ENCODE peak calls at places on chromosomes 3 and 15, in seven cellular contexts. One of them, this sample, is unnamed.

GRCh38 chr15:53453253-53454105 is 306.0 kb downstream of the WDR72 start:
- DNase-seq in BE2C: no peak
- DNase-seq in fibroblast of villous mesenchyme: no peak
- DNase-seq in fibroblast of pulmonary artery: no peak
- DNase-seq in esophagus muscularis mucosa: no peak
- DNase-seq in AG10803: no peak
- DNase-seq in IMR-90: no peak
- DNase-seq in this sample: no peak

GRCh38 chr15:69357773-69358765 is 56.1 kb upstream of the KIF23 start:
- DNase-seq in fibroblast of villous mesenchyme: peak; percentile 62
- DNase-seq in esophagus muscularis mucosa: no peak
- DNase-seq in fibroblast of pulmonary artery: peak; percentile 20
- DNase-seq in AG10803: peak; percentile 10
- DNase-seq in IMR-90: peak; percentile 47
- DNase-seq in BE2C: no peak
- DNase-seq in this sample: peak; percentile 41

GRCh38 chr3:174355505-174355904 is 503.6 kb upstream of the NAALADL2 start:
- DNase-seq in fibroblast of villous mesenchyme: peak; percentile 10
- DNase-seq in IMR-90: peak; percentile 28
- DNase-seq in fibroblast of pulmonary artery: peak; percentile 40
- DNase-seq in AG10803: peak; percentile 40
- DNase-seq in esophagus muscularis mucosa: no peak
- DNase-seq in BE2C: no peak
- DNase-seq in this sample: peak; percentile 53

GRCh38 chr3:137347817-137348368 is 390.1 kb downstream of the IL20RB start:
- DNase-seq in BE2C: no peak
- DNase-seq in fibroblast of pulmonary artery: no peak
- DNase-seq in IMR-90: no peak
- DNase-seq in AG10803: no peak
- DNase-seq in fibroblast of villous mesenchyme: no peak
- DNase-seq in esophagus muscularis mucosa: no peak
- DNase-seq in this sample: no peak

GRCh38 chr3:124764746-124765145 is 34.5 kb downstream of the UMPS start:
- DNase-seq in IMR-90: no peak
- DNase-seq in AG10803: no peak
- DNase-seq in fibroblast of villous mesenchyme: no peak
- DNase-seq in BE2C: no peak
- DNase-seq in esophagus muscularis mucosa: no peak
- DNase-seq in fibroblast of pulmonary artery: no peak
- DNase-seq in this sample: no peak

GRCh38 chr3:138687236-138687635 is 78.7 kb downstream of the FAIM start:
- DNase-seq in IMR-90: peak; percentile 65
- DNase-seq in AG10803: no peak
- DNase-seq in fibroblast of villous mesenchyme: no peak
- DNase-seq in BE2C: no peak
- DNase-seq in fibroblast of pulmonary artery: peak; percentile 41
- DNase-seq in esophagus muscularis mucosa: no peak
- DNase-seq in this sample: peak; percentile 76

GRCh38 chr3:81451611-81452010 is 309.8 kb downstream of the GBE1 start:
- DNase-seq in BE2C: no peak
- DNase-seq in AG10803: peak; percentile 83
- DNase-seq in fibroblast of villous mesenchyme: no peak
- DNase-seq in esophagus muscularis mucosa: no peak
- DNase-seq in IMR-90: no peak
- DNase-seq in fibroblast of pulmonary artery: peak; percentile 69
- DNase-seq in this sample: peak; percentile 17

GRCh38 chr3:12948371-12948770 is 107.0 kb upstream of the RPL32 start:
- DNase-seq in BE2C: no peak
- DNase-seq in esophagus muscularis mucosa: no peak
- DNase-seq in fibroblast of villous mesenchyme: peak; percentile 33
- DNase-seq in AG10803: peak; percentile 78
- DNase-seq in IMR-90: peak; percentile 34
- DNase-seq in fibroblast of pulmonary artery: no peak
- DNase-seq in this sample: peak; percentile 62

GRCh38 chr3:8441969-8442559 is 59.6 kb upstream of the LMCD1 start:
- DNase-seq in IMR-90: peak; percentile 77
- DNase-seq in esophagus muscularis mucosa: no peak
- DNase-seq in fibroblast of pulmonary artery: peak; percentile 86
- DNase-seq in BE2C: no peak
- DNase-seq in AG10803: peak; percentile 83
- DNase-seq in fibroblast of villous mesenchyme: peak; percentile 80
- DNase-seq in this sample: peak; percentile 84

GRCh38 chr15:85406916-85407315 is 26.5 kb downstream of the AKAP13 start:
- DNase-seq in fibroblast of villous mesenchyme: peak; percentile 50
- DNase-seq in IMR-90: peak; percentile 45
- DNase-seq in AG10803: peak; percentile 80
- DNase-seq in esophagus muscularis mucosa: no peak
- DNase-seq in BE2C: no peak
- DNase-seq in fibroblast of pulmonary artery: peak; percentile 54
- DNase-seq in this sample: no peak

DNA sequence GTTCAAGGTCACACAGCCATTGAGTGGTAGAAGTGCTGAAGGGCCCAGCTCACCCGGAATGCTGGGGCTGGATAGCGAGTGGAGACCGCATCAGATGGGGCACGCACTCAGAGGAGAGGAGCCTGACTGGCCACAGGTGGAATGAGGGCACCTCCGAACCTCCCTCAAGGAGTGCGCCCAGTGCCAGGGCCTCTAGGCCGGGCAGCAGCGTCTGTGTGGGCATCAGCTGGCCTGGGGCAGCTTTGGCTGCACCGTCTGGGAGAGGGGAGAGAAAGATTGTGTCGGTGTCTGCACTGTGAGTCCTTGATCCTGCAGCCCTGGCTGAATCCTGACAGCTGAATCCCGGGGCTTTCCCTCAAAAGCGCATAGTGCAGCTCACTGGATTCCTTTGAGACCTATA is 677 bp downstream of the ANKDD1A start:
- DNase-seq in fibroblast of villous mesenchyme: no peak
- DNase-seq in BE2C: no peak
- DNase-seq in AG10803: no peak
- DNase-seq in IMR-90: no peak
- DNase-seq in esophagus muscularis mucosa: no peak
- DNase-seq in fibroblast of pulmonary artery: no peak
- DNase-seq in this sample: no peak
- H3K4me3 ChIP-seq in fibroblast of villous mesenchyme: no peak overlapping the region
- H3K4me3 ChIP-seq in BE2C: peak overlapping the region; percentile 73
- H3K4me3 ChIP-seq in AG10803: no peak overlapping the region
- H3K4me3 ChIP-seq in IMR-90: no peak overlapping the region
- H3K4me3 ChIP-seq in esophagus muscularis mucosa: peak overlapping the region; percentile 65
- H3K4me3 ChIP-seq in fibroblast of pulmonary artery: peak overlapping the region; percentile 53
- H3K4me3 ChIP-seq in this sample: no peak overlapping the region

DNA sequence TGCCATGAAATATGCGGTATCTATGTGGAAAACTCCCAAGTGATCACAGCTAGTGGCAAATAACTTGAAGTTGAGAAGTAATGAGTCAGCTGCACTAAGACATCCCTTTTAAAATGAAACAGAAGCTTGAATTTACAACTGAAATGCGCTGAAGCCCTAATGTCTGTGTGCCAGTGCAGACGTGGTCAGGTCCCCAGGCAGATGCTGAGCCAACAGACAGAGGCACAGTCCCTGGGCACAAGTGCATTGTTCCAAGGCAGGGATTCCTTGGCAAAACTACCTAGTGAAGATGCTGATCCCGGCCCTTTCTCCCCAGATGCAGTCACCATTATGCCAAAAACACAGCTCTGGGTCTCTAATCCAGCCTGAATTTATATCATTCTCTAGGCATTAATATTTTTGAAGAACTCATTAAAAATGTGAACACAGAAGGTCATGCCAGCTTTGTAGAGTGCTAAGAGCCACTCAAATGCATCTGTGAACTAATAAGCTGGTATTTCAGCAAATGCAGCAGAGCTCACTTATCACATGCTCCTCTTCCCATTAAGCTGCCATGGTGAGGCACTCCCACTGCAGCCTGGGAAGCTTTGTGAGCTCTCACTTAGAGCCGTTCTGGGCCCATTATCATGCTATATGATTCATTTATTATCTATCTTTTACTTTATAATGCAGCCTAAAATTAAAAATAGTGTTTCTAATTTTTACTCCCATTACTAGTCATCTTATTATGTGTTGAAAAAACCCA is 200.1 kb downstream of the GABRB3 start:
- DNase-seq in fibroblast of villous mesenchyme: no peak
- DNase-seq in AG10803: no peak
- DNase-seq in esophagus muscularis mucosa: peak; percentile 64
- DNase-seq in IMR-90: no peak
- DNase-seq in fibroblast of pulmonary artery: no peak
- DNase-seq in BE2C: no peak
- DNase-seq in this sample: no peak
- TF ChIP-seq CTCF in fibroblast of villous mesenchyme: no peak
- TF ChIP-seq CTCF in AG10803: no peak
- TF ChIP-seq CTCF in esophagus muscularis mucosa: no peak
- TF ChIP-seq CTCF in IMR-90: no peak
- TF ChIP-seq CTCF in fibroblast of pulmonary artery: no peak
- TF ChIP-seq CTCF in BE2C: no peak
- TF ChIP-seq CTCF in this sample: no peak

GRCh38 chr3:42589382-42590109 is 1.1 kb upstream of the SS18L2 start:
- DNase-seq in fibroblast of villous mesenchyme: no peak
- DNase-seq in esophagus muscularis mucosa: no peak
- DNase-seq in fibroblast of pulmonary artery: no peak
- DNase-seq in IMR-90: no peak
- DNase-seq in BE2C: no peak
- DNase-seq in AG10803: no peak
- DNase-seq in this sample: no peak
- H3K4me3 ChIP-seq in fibroblast of villous mesenchyme: peak overlapping the region; percentile 79
- H3K4me3 ChIP-seq in esophagus muscularis mucosa: peak overlapping the region; percentile 78
- H3K4me3 ChIP-seq in fibroblast of pulmonary artery: no peak overlapping the region
- H3K4me3 ChIP-seq in IMR-90: no peak overlapping the region
- H3K4me3 ChIP-seq in BE2C: no peak overlapping the region
- H3K4me3 ChIP-seq in AG10803: peak overlapping the region; percentile 76
- H3K4me3 ChIP-seq in this sample: peak overlapping the region; percentile 75

GRCh38 chr3:55180161-55180560 is 252.3 kb upstream of the LRTM1 start:
- DNase-seq in AG10803: peak; percentile 69
- DNase-seq in esophagus muscularis mucosa: no peak
- DNase-seq in fibroblast of villous mesenchyme: no peak
- DNase-seq in fibroblast of pulmonary artery: no peak
- DNase-seq in BE2C: no peak
- DNase-seq in IMR-90: peak; percentile 52
- DNase-seq in this sample: peak; percentile 68

GRCh38 chr3:55183259-55183658 is 255.4 kb upstream of the LRTM1 start:
- DNase-seq in AG10803: no peak
- DNase-seq in fibroblast of pulmonary artery: no peak
- DNase-seq in IMR-90: no peak
- DNase-seq in fibroblast of villous mesenchyme: no peak
- DNase-seq in esophagus muscularis mucosa: peak; percentile 82
- DNase-seq in BE2C: no peak
- DNase-seq in this sample: no peak

GRCh38 chr3:55177749-55178148 is 249.9 kb upstream of the LRTM1 start:
- DNase-seq in AG10803: no peak
- DNase-seq in BE2C: no peak
- DNase-seq in fibroblast of pulmonary artery: peak; percentile 42
- DNase-seq in fibroblast of villous mesenchyme: no peak
- DNase-seq in esophagus muscularis mucosa: no peak
- DNase-seq in IMR-90: no peak
- DNase-seq in this sample: no peak

GRCh38 chr3:55178336-55178735 is 250.5 kb upstream of the LRTM1 start:
- DNase-seq in esophagus muscularis mucosa: no peak
- DNase-seq in AG10803: no peak
- DNase-seq in IMR-90: no peak
- DNase-seq in fibroblast of villous mesenchyme: no peak
- DNase-seq in fibroblast of pulmonary artery: no peak
- DNase-seq in BE2C: no peak
- DNase-seq in this sample: no peak

GRCh38 chr3:55180936-55181535 is 253.2 kb upstream of the LRTM1 start:
- DNase-seq in BE2C: peak; percentile 16
- DNase-seq in IMR-90: no peak
- DNase-seq in AG10803: peak; percentile 65
- DNase-seq in fibroblast of pulmonary artery: peak; percentile 70
- DNase-seq in fibroblast of villous mesenchyme: peak; percentile 64
- DNase-seq in esophagus muscularis mucosa: no peak
- DNase-seq in this sample: peak; percentile 76
- TF ChIP-seq CTCF in BE2C: peak; percentile 63
- TF ChIP-seq CTCF in IMR-90: peak; percentile 46
- TF ChIP-seq CTCF in AG10803: peak; percentile 77
- TF ChIP-seq CTCF in fibroblast of pulmonary artery: peak; percentile 81
- TF ChIP-seq CTCF in fibroblast of villous mesenchyme: peak; percentile 69
- TF ChIP-seq CTCF in esophagus muscularis mucosa: peak; percentile 50
- TF ChIP-seq CTCF in this sample: peak; percentile 73

GRCh38 chr15:42270996-42271395 is 2.0 kb upstream of the GANC start:
- DNase-seq in fibroblast of pulmonary artery: no peak
- DNase-seq in fibroblast of villous mesenchyme: peak; percentile 40
- DNase-seq in AG10803: no peak
- DNase-seq in IMR-90: no peak
- DNase-seq in esophagus muscularis mucosa: no peak
- DNase-seq in BE2C: no peak
- DNase-seq in this sample: no peak
- H3K4me3 ChIP-seq in fibroblast of pulmonary artery: peak overlapping the region; percentile 96
- H3K4me3 ChIP-seq in fibroblast of villous mesenchyme: peak overlapping the region; percentile 85
- H3K4me3 ChIP-seq in AG10803: no peak overlapping the region
- H3K4me3 ChIP-seq in IMR-90: no peak overlapping the region
- H3K4me3 ChIP-seq in esophagus muscularis mucosa: no peak overlapping the region
- H3K4me3 ChIP-seq in BE2C: no peak overlapping the region
- H3K4me3 ChIP-seq in this sample: peak overlapping the region; percentile 35

GRCh38 chr15:83446904-83447708 is at the start of gene SH3GL3:
- DNase-seq in fibroblast of villous mesenchyme: peak; percentile 74
- DNase-seq in BE2C: peak; percentile 87
- DNase-seq in AG10803: peak; percentile 67
- DNase-seq in fibroblast of pulmonary artery: peak; percentile 74
- DNase-seq in esophagus muscularis mucosa: peak; percentile 95
- DNase-seq in IMR-90: peak; percentile 55
- DNase-seq in this sample: peak; percentile 61
- TF ChIP-seq CTCF in fibroblast of villous mesenchyme: peak; percentile 46
- TF ChIP-seq CTCF in BE2C: peak; percentile 44
- TF ChIP-seq CTCF in AG10803: peak; percentile 61
- TF ChIP-seq CTCF in fibroblast of pulmonary artery: peak; percentile 54
- TF ChIP-seq CTCF in esophagus muscularis mucosa: peak; percentile 19
- TF ChIP-seq CTCF in IMR-90: peak; percentile 22
- TF ChIP-seq CTCF in this sample: peak; percentile 43